ENCODE peak calls at places on chromosomes 7 and 10, in five cellular contexts. One of them, this sample, is unnamed.
A peak's percentile ranks its signal among the peaks of the same experiment; 100 is the strongest.

GRCh38 chr7:47572939-47573757 is 8.8 kb downstream of the TNS3 start:
- DNase-seq in stomach: peak; percentile 49
- DNase-seq in GM12878: no peak
- DNase-seq in H1: no peak
- DNase-seq in sigmoid colon: no peak
- DNase-seq in this sample: no peak

GRCh38 chr7:150855046-150855445 is 2.7 kb downstream of the AOC1 start:
- DNase-seq in stomach: no peak
- DNase-seq in GM12878: no peak
- DNase-seq in H1: peak; percentile 40
- DNase-seq in sigmoid colon: peak; percentile 32
- DNase-seq in this sample: no peak

GRCh38 chr10:86265877-86266259 is 100.7 kb downstream of the GRID1 start:
- DNase-seq in stomach: peak; percentile 3
- DNase-seq in GM12878: no peak
- DNase-seq in H1: peak; percentile 16
- DNase-seq in sigmoid colon: peak; percentile 47
- DNase-seq in this sample: no peak

GRCh38 chr7:151110941-151111645 is 24.8 kb downstream of the AGAP3 start:
- DNase-seq in stomach: peak; percentile 86
- DNase-seq in GM12878: no peak
- DNase-seq in H1: peak; percentile 91
- DNase-seq in sigmoid colon: peak; percentile 90
- DNase-seq in this sample: peak; percentile 82

GRCh38 chr10:3482200-3482993 is 302.6 kb downstream of the KLF6 start:
- DNase-seq in stomach: peak; percentile 49
- DNase-seq in GM12878: peak; percentile 51
- DNase-seq in H1: no peak
- DNase-seq in sigmoid colon: peak; percentile 88
- DNase-seq in this sample: peak; percentile 66

GRCh38 chr7:9890092-9890491 is 1083.6 kb upstream of the PHF14 start:
- DNase-seq in stomach: no peak
- DNase-seq in GM12878: no peak
- DNase-seq in H1: peak; percentile 53
- DNase-seq in sigmoid colon: no peak
- DNase-seq in this sample: no peak

GRCh38 chr7:107119376-107120100 is 49.3 kb upstream of the HBP1 start:
- DNase-seq in stomach: no peak
- DNase-seq in GM12878: no peak
- DNase-seq in H1: no peak
- DNase-seq in sigmoid colon: no peak
- DNase-seq in this sample: no peak

GRCh38 chr10:108783897-108784296 is 1139.4 kb downstream of the XPNPEP1 start:
- DNase-seq in stomach: peak; percentile 30
- DNase-seq in GM12878: peak; percentile 31
- DNase-seq in H1: peak; percentile 57
- DNase-seq in sigmoid colon: no peak
- DNase-seq in this sample: no peak

GRCh38 chr7:7151285-7151684 is 31.1 kb upstream of the C1GALT1 start:
- DNase-seq in stomach: no peak
- DNase-seq in GM12878: no peak
- DNase-seq in H1: no peak
- DNase-seq in sigmoid colon: no peak
- DNase-seq in this sample: no peak

GRCh38 chr7:88243345-88243909 is 23.6 kb upstream of the SRI start:
- DNase-seq in stomach: no peak
- DNase-seq in GM12878: peak; percentile 7
- DNase-seq in H1: peak; percentile 45
- DNase-seq in sigmoid colon: no peak
- DNase-seq in this sample: peak; percentile 52

GRCh38 chr10:24907956-24908355 is 44.5 kb downstream of the PRTFDC1 start:
- DNase-seq in stomach: no peak
- DNase-seq in GM12878: no peak
- DNase-seq in H1: no peak
- DNase-seq in sigmoid colon: no peak
- DNase-seq in this sample: no peak

GRCh38 chr7:48938539-48938938 is 14.2 kb downstream of the CDC14C start:
- DNase-seq in stomach: no peak
- DNase-seq in GM12878: no peak
- DNase-seq in H1: no peak
- DNase-seq in sigmoid colon: no peak
- DNase-seq in this sample: peak; percentile 49

GRCh38 chr7:154827007-154827406 is 175.9 kb downstream of the PAXIP1 start:
- DNase-seq in stomach: no peak
- DNase-seq in GM12878: no peak
- DNase-seq in H1: no peak
- DNase-seq in sigmoid colon: no peak
- DNase-seq in this sample: no peak
- H3K27me3 ChIP-seq in stomach: no peaks in the 10 kb centered on the region
- H3K27me3 ChIP-seq in GM12878: peaks cover 2% of the 10 kb centered on the region
- H3K27me3 ChIP-seq in H1: no peaks in the 10 kb centered on the region
- H3K27me3 ChIP-seq in sigmoid colon: no peaks in the 10 kb centered on the region
- H3K27me3 ChIP-seq in this sample: no peaks in the 10 kb centered on the region

GRCh38 chr7:112105584-112106540 is 100.3 kb downstream of the DOCK4 start:
- DNase-seq in stomach: no peak
- DNase-seq in GM12878: no peak
- DNase-seq in H1: no peak
- DNase-seq in sigmoid colon: no peak
- DNase-seq in this sample: no peak

GRCh38 chr7:112110175-112110574 is 96.0 kb downstream of the DOCK4 start:
- DNase-seq in stomach: no peak
- DNase-seq in GM12878: no peak
- DNase-seq in H1: no peak
- DNase-seq in sigmoid colon: no peak
- DNase-seq in this sample: no peak

GRCh38 chr7:112110651-112111050 is 95.5 kb downstream of the DOCK4 start:
- DNase-seq in stomach: no peak
- DNase-seq in GM12878: no peak
- DNase-seq in H1: no peak
- DNase-seq in sigmoid colon: no peak
- DNase-seq in this sample: no peak

GRCh38 chr7:112112822-112113255 is 93.4 kb downstream of the DOCK4 start:
- DNase-seq in stomach: no peak
- DNase-seq in GM12878: no peak
- DNase-seq in H1: no peak
- DNase-seq in sigmoid colon: no peak
- DNase-seq in this sample: no peak

GRCh38 chr7:112108984-112109383 is 97.2 kb downstream of the DOCK4 start:
- DNase-seq in stomach: no peak
- DNase-seq in GM12878: no peak
- DNase-seq in H1: no peak
- DNase-seq in sigmoid colon: no peak
- DNase-seq in this sample: no peak
- TF ChIP-seq EP300 in stomach: no peak
- TF ChIP-seq EP300 in GM12878: no peak
- TF ChIP-seq EP300 in H1: no peak
- TF ChIP-seq EP300 in sigmoid colon: no peak
- TF ChIP-seq EP300 in this sample: no peak

DNA sequence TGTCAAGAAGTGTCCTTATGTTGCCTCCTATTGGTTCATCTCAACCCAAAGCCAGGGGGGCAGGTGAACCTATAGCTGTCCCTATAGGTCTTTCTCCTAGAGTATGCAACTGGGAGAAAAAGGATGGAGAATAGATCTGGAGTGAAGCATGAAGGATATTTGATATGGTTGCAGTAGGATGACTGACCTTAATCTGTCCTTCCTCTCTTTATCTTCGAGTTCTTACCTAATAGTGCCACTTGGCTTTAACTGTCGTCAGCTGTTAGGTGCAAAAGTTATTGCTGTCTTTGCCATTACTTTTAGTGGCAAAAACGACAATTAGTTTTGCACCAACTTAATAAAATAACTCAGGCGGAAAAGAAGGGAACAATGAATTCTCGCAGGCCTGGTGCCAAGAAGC is 196.0 kb downstream of the GALNT17 start:
- DNase-seq in stomach: no peak
- DNase-seq in GM12878: no peak
- DNase-seq in H1: no peak
- DNase-seq in sigmoid colon: no peak
- DNase-seq in this sample: no peak
- H3K27me3 ChIP-seq in stomach: no peaks in the 10 kb centered on the region
- H3K27me3 ChIP-seq in GM12878: no peaks in the 10 kb centered on the region
- H3K27me3 ChIP-seq in H1: no peaks in the 10 kb centered on the region
- H3K27me3 ChIP-seq in sigmoid colon: no peaks in the 10 kb centered on the region
- H3K27me3 ChIP-seq in this sample: no peaks in the 10 kb centered on the region

GRCh38 chr10:102394079-102394800 is 1.3 kb upstream of the NFKB2 start:
- DNase-seq in stomach: peak; percentile 96
- DNase-seq in GM12878: peak; percentile 89
- DNase-seq in H1: peak; percentile 96
- DNase-seq in sigmoid colon: peak; percentile 98
- DNase-seq in this sample: peak; percentile 82
- TF ChIP-seq EP300 in stomach: peak; percentile 59
- TF ChIP-seq EP300 in GM12878: peak; percentile 50
- TF ChIP-seq EP300 in H1: no peak
- TF ChIP-seq EP300 in sigmoid colon: peak; percentile 92
- TF ChIP-seq EP300 in this sample: peak; percentile 91

GRCh38 chr10:75418287-75418686 is 13.1 kb upstream of the LRMDA start:
- DNase-seq in stomach: no peak
- DNase-seq in GM12878: no peak
- DNase-seq in H1: no peak
- DNase-seq in sigmoid colon: no peak
- DNase-seq in this sample: no peak
- H3K27me3 ChIP-seq in stomach: no peaks in the 10 kb centered on the region
- H3K27me3 ChIP-seq in GM12878: no peaks in the 10 kb centered on the region
- H3K27me3 ChIP-seq in H1: peaks cover 82% of the 10 kb centered on the region
- H3K27me3 ChIP-seq in sigmoid colon: no peaks in the 10 kb centered on the region
- H3K27me3 ChIP-seq in this sample: no peaks in the 10 kb centered on the region

GRCh38 chr7:81460228-81460627 is 309.6 kb downstream of the HGF start:
- DNase-seq in stomach: no peak
- DNase-seq in GM12878: no peak
- DNase-seq in H1: no peak
- DNase-seq in sigmoid colon: no peak
- DNase-seq in this sample: no peak

GRCh38 chr7:81457858-81458522 is 311.9 kb downstream of the HGF start:
- DNase-seq in stomach: no peak
- DNase-seq in GM12878: no peak
- DNase-seq in H1: no peak
- DNase-seq in sigmoid colon: no peak
- DNase-seq in this sample: no peak

GRCh38 chr7:81462672-81463071 is 307.2 kb downstream of the HGF start:
- DNase-seq in stomach: no peak
- DNase-seq in GM12878: no peak
- DNase-seq in H1: no peak
- DNase-seq in sigmoid colon: no peak
- DNase-seq in this sample: no peak

GRCh38 chr7:81460646-81461045 is 309.2 kb downstream of the HGF start:
- DNase-seq in stomach: no peak
- DNase-seq in GM12878: no peak
- DNase-seq in H1: no peak
- DNase-seq in sigmoid colon: no peak
- DNase-seq in this sample: no peak

DNA sequence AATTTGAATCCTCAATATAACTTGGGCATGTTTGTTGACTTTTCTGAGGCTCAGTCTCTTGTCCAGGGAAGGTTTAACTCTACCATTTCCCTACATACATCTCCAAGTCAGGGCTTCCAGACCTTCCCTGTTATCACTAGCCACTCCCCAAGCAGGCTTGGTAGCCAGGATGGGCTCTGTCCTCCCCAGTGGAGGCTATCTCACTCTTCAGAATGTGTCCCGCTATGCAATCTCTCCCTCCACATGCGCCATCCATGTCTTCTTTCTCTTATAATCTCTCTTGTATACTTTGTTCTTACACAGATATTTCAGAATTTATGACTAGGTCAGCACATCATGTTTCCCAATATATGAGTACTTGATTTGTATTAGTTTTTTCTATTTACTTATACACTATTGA is 310.4 kb downstream of the HGF start:
- DNase-seq in stomach: no peak
- DNase-seq in GM12878: no peak
- DNase-seq in H1: no peak
- DNase-seq in sigmoid colon: no peak
- DNase-seq in this sample: no peak
- TF ChIP-seq EP300 in stomach: no peak
- TF ChIP-seq EP300 in GM12878: no peak
- TF ChIP-seq EP300 in H1: no peak
- TF ChIP-seq EP300 in sigmoid colon: no peak
- TF ChIP-seq EP300 in this sample: no peak

DNA sequence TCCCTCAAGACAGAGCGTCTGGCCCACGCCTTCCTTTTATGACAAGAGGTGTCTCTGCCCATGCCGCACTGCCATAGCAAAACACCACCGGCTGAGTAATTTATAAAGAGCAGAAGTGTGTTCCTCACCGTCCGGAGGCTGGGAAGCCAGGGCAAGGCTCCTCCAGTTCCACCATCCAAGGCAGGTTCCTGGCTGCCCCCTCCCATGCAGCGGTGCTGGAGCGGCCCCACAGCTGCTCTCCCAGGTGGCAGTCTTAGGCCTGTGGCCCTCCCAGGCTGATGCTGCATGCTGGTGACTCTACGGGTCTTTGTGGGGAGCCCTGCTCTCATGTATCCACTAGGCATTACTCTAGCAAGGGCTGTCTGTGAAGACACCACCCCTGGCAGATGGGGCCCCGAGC is 113.1 kb downstream of the TCERG1L start:
- DNase-seq in stomach: peak; percentile 17
- DNase-seq in GM12878: no peak
- DNase-seq in H1: no peak
- DNase-seq in sigmoid colon: no peak
- DNase-seq in this sample: no peak
- H3K27me3 ChIP-seq in stomach: no peaks in the 10 kb centered on the region
- H3K27me3 ChIP-seq in GM12878: no peaks in the 10 kb centered on the region
- H3K27me3 ChIP-seq in H1: no peaks in the 10 kb centered on the region
- H3K27me3 ChIP-seq in sigmoid colon: no peaks in the 10 kb centered on the region
- H3K27me3 ChIP-seq in this sample: no peaks in the 10 kb centered on the region

DNA sequence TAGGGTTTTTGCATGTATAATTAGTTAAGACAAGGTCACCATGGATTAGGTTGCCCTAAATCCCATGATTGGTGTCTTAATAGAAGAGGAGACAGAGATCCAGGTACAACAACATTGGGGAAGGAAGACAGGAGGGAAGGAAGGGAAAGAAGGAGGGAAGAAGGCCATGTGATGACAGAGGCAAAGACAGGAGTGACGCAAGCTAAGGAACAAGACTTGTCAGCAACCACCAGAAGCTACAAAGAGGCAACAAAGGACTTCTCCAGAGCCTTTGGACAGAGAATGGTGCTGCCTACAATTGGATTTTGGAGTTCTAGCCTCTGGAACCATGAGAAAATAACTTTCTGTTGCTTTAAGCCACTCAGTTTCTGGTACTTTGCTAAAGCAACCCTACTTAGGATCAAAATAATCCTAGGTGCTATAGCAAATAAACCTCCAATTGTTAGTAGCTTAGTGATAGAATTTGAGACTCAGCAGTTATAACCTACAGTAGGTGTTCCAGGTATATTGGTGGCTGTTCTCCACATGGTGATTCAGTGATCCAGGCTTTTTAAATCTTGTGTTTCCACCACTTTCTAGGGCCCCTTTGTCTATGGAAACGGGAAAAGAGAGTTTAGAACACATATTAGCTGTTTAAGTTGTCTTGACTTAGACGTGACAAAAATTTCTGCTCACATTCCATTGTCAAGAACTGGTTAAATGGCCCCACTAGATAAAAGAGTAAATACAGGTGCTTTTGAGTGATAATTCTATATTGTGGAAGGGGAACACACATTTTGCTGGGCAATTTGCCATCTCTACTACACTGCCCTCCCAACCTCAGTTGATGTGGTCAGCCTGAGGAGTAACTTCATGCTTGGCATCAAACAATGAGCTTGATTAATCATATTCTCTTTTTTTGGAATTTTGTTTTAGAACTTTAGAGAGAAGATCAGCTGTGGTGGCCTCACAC is 70.5 kb upstream of the SP4 start:
- DNase-seq in stomach: no peak
- DNase-seq in GM12878: no peak
- DNase-seq in H1: no peak
- DNase-seq in sigmoid colon: no peak
- DNase-seq in this sample: no peak
- TF ChIP-seq EP300 in stomach: no peak
- TF ChIP-seq EP300 in GM12878: no peak
- TF ChIP-seq EP300 in H1: no peak
- TF ChIP-seq EP300 in sigmoid colon: no peak
- TF ChIP-seq EP300 in this sample: no peak

GRCh38 chr7:1474736-1475135 is 15.5 kb upstream of the MICALL2 start:
- DNase-seq in stomach: no peak
- DNase-seq in GM12878: no peak
- DNase-seq in H1: no peak
- DNase-seq in sigmoid colon: no peak
- DNase-seq in this sample: no peak
- H3K27me3 ChIP-seq in stomach: no peaks in the 10 kb centered on the region
- H3K27me3 ChIP-seq in GM12878: no peaks in the 10 kb centered on the region
- H3K27me3 ChIP-seq in H1: no peaks in the 10 kb centered on the region
- H3K27me3 ChIP-seq in sigmoid colon: no peaks in the 10 kb centered on the region
- H3K27me3 ChIP-seq in this sample: no peaks in the 10 kb centered on the region